ENCODE peak calls at places on chromosomes 12 and 14, in nine cellular contexts. G is activated CD8-positive, alpha-beta memory T cell treated with anti-CD3 and anti-CD28 coated beads, Interleukin-2, amount 50 U/mL, for 4 hours; E is memory B cell; F is Caki2; P is WTC11; A is fibroblast of the conjunctiva; S is iPS DF 6.9; H is NCI-H1092 treated with DMSO at 0.1 percent for 48 hours; Y is EH. L is an unnamed sample.

GRCh38 chr12:92538970-92539749 is 163.6 kb upstream of the PLEKHG7 start:
- DNase-seq in G (no peak), F (peak; percentile 31), H (no peak), A (peak; percentile 17), E (no peak), Y (peak; percentile 51), S (no peak), P (no peak), L (no peak)

GRCh38 chr14:75847584-75847983 is 134.2 kb downstream of the TGFB3 start:
- DNase-seq in G (no peak), S (no peak), Y (no peak), P (no peak), F (no peak), A (no peak), H (no peak), E (no peak), L (no peak)

GRCh38 chr14:101090976-101091375 is 187.5 kb upstream of the RTL1 start:
- DNase-seq in Y (no peak), S (no peak), A (no peak), F (no peak), P (no peak), E (no peak), H (no peak), G (no peak), L (no peak)

GRCh38 chr12:53810950-53811349 is 59.2 kb upstream of the CISTR start:
- DNase-seq in A (no peak), Y (no peak), F (no peak), G (no peak), S (no peak), E (no peak), H (no peak), P (no peak), L (no peak)

GRCh38 chr12:120103044-120103338 is 13.6 kb downstream of the RAB35 start:
- DNase-seq in H (no peak), Y (no peak), F (no peak), P (no peak), G (no peak), E (no peak), S (no peak), A (no peak), L (no peak)

GRCh38 chr14:94971750-94972149 is 185.6 kb downstream of the DICER1 start:
- DNase-seq in Y (no peak), P (no peak), S (no peak), H (no peak), A (peak; percentile 12), E (no peak), G (no peak), F (no peak), L (no peak)

GRCh38 chr12:57134949-57135348 is 6.7 kb downstream of the LRP1 start:
- DNase-seq in P (no peak), H (no peak), A (no peak), E (no peak), G (no peak), S (no peak), F (no peak), Y (no peak), L (no peak)

GRCh38 chr12:42130670-42131402 is 13.8 kb downstream of the GXYLT1 start:
- DNase-seq in G (no peak), E (no peak), P (no peak), A (no peak), F (peak; percentile 49), S (no peak), H (no peak), Y (peak; percentile 63), L (no peak)

GRCh38 chr12:93322784-93323183 is 54.9 kb upstream of the NUDT4 start:
- DNase-seq in A (no peak), P (no peak), E (no peak), G (no peak), Y (peak; percentile 75), S (no peak), F (no peak), H (no peak), L (no peak)

GRCh38 chr12:19844224-19844623 is 404.9 kb downstream of the AEBP2 start:
- DNase-seq in F (no peak), E (no peak), Y (no peak), S (no peak), A (no peak), P (no peak), H (no peak), G (no peak), L (no peak)

GRCh38 chr12:78120866-78121590 is 290.3 kb downstream of the NAV3 start:
- DNase-seq in H (no peak), F (no peak), Y (peak; percentile 20), S (no peak), E (no peak), P (no peak), A (peak; percentile 22), G (no peak), L (no peak)

GRCh38 chr12:122125452-122126341 is 47.1 kb downstream of the MLXIP start:
- DNase-seq in S (no peak), A (no peak), G (no peak), Y (no peak), E (no peak), F (no peak), P (no peak), H (no peak), L (no peak)

GRCh38 chr12:58933068-58933681 is 12.9 kb upstream of the LRIG3 start:
- DNase-seq in F (no peak), G (no peak), S (no peak), E (no peak), P (no peak), A (no peak), H (no peak), Y (no peak), L (no peak)

GRCh38 chr12:57242691-57243454 is 8.1 kb downstream of the STAC3 start:
- DNase-seq in E (peak; percentile 91), S (no peak), G (peak; percentile 73), Y (peak; percentile 47), H (peak; percentile 69), F (peak; percentile 56), A (no peak), P (peak; percentile 97), L (peak; percentile 88)

GRCh38 chr14:73223049-73223448 is 14.3 kb upstream of the PAPLN start:
- DNase-seq in H (no peak), A (no peak), Y (no peak), S (no peak), P (no peak), E (no peak), F (no peak), G (no peak), L (no peak)

GRCh38 chr12:126667340-126667739 is 1599.6 kb upstream of the TMEM132C start:
- DNase-seq in S (no peak), A (peak; percentile 64), E (no peak), Y (peak; percentile 95), F (peak; percentile 62), H (no peak), P (no peak), G (no peak), L (no peak)

GRCh38 chr14:75477881-75478280 is 44.4 kb upstream of the BATF start:
- DNase-seq in H (no peak), Y (no peak), P (no peak), G (no peak), F (no peak), A (no peak), S (no peak), E (no peak), L (no peak)

GRCh38 chr14:68449565-68450295 is 343.1 kb downstream of the ZFP36L1 start:
- DNase-seq in F (no peak), E (no peak), H (no peak), S (peak; percentile 37), Y (no peak), A (no peak), P (no peak), G (no peak), L (peak; percentile 4)

GRCh38 chr12:5114436-5114835 is 70.8 kb downstream of the KCNA5 start:
- DNase-seq in Y (no peak), S (no peak), A (no peak), G (no peak), F (no peak), P (no peak), H (no peak), E (no peak), L (no peak)

GRCh38 chr12:57765003-57765697 is 1.7 kb downstream of the CYP27B1 start:
- DNase-seq in E (peak; percentile 57), S (no peak), P (peak; percentile 71), A (no peak), Y (peak; percentile 41), H (no peak), F (peak; percentile 45), G (peak; percentile 67), L (peak; percentile 10)

GRCh38 chr12:52587563-52587962 is 13.7 kb downstream of the KRT72 start:
- DNase-seq in A (no peak), G (no peak), Y (no peak), F (no peak), H (no peak), S (no peak), E (no peak), P (peak; percentile 32), L (no peak)

GRCh38 chr14:40447032-40447431 is 1014.8 kb upstream of the FBXO33 start:
- DNase-seq in P (no peak), H (no peak), Y (no peak), E (no peak), F (peak; percentile 5), S (no peak), A (no peak), G (no peak), L (no peak)

GRCh38 chr14:104801284-104802119 is 601 bp downstream of the ZBTB42 start:
- DNase-seq in Y (no peak), A (no peak), P (no peak), E (no peak), G (no peak), S (no peak), F (no peak), H (no peak), L (no peak)

GRCh38 chr14:62736004-62736403 is 309.3 kb downstream of the KCNH5 start:
- DNase-seq in A (no peak), G (no peak), F (no peak), Y (no peak), P (no peak), S (no peak), H (no peak), E (no peak), L (no peak)

GRCh38 chr12:4763549-4763948 is 43.3 kb downstream of the GALNT8 start:
- DNase-seq in P (peak; percentile 94), F (no peak), G (no peak), H (peak; percentile 71), S (peak; percentile 92), E (no peak), A (no peak), Y (peak; percentile 3), L (peak; percentile 86)

GRCh38 chr14:53537421-53538315 is 384.5 kb upstream of the DDHD1 start:
- DNase-seq in P (no peak), F (no peak), A (no peak), G (no peak), E (no peak), S (no peak), H (no peak), Y (peak; percentile 36), L (no peak)

GRCh38 chr14:39442293-39442692 is 10.1 kb upstream of the FBXO33 start:
- DNase-seq in E (no peak), S (no peak), Y (no peak), H (no peak), F (peak; percentile 76), G (no peak), A (no peak), P (no peak), L (no peak)

GRCh38 chr12:68904351-68904982 is 28.5 kb downstream of the CPM start:
- DNase-seq in E (peak; percentile 14), G (no peak), A (no peak), S (no peak), F (no peak), H (no peak), P (no peak), Y (no peak), L (no peak)

GRCh38 chr14:52351191-52351560 is 37.1 kb downstream of the PTGER2 start:
- DNase-seq in G (no peak), P (no peak), E (no peak), F (peak; percentile 50), S (no peak), H (no peak), A (no peak), Y (peak; percentile 73), L (no peak)

GRCh38 chr14:91068642-91069041 is 8.2 kb upstream of the RPS6KA5 start:
- DNase-seq in G (no peak), F (no peak), H (no peak), Y (no peak), A (no peak), S (no peak), E (no peak), P (no peak), L (no peak)

GRCh38 chr12:49187184-49187583 is 1.7 kb downstream of the TUBA1A start:
- DNase-seq in G (no peak), H (peak; percentile 5), Y (peak; percentile 54), A (peak; percentile 57), P (no peak), S (no peak), E (no peak), F (no peak), L (peak; percentile 61)

L was measured in NCI-H1436.